ENCODE peak calls at places on chromosome 18, in six cellular contexts. Z, X, H, T, I and M are unnamed samples.

GRCh38 chr18:51195086-51195601 is 2.3 kb downstream of the MEX3C start:
- DNase-seq in X (no peak), I (no peak), Z (no peak), T (no peak), H (no peak), M (no peak)

GRCh38 chr18:79460445-79461300 is 64.9 kb downstream of the NFATC1 start:
- DNase-seq in H (no peak), X (no peak), I (peak), Z (no peak), T (no peak), M (no peak)

GRCh38 chr18:6781846-6782245 is 52.3 kb downstream of the ARHGAP28 start:
- DNase-seq in I (no peak), X (no peak), T (peak), H (no peak), Z (no peak), M (no peak)

GRCh38 chr18:32355896-32356295 is 114.8 kb downstream of the GAREM1 start:
- DNase-seq in Z (no peak), X (no peak), T (peak), H (no peak), I (no peak), M (no peak)

GRCh38 chr18:22257022-22257543 is 87.7 kb downstream of the GATA6 start:
- DNase-seq in X (no peak), T (no peak), I (no peak), H (no peak), Z (no peak), M (no peak)

GRCh38 chr18:76578571-76579300 is 83.7 kb upstream of the ZNF516 start:
- DNase-seq in X (no peak), Z (peak), I (no peak), T (no peak), H (no peak), M (no peak)

GRCh38 chr18:39448942-39449341 is 1883.3 kb upstream of the CELF4 start:
- DNase-seq in X (no peak), I (no peak), H (no peak), Z (no peak), T (peak), M (no peak)

GRCh38 chr18:4251873-4252272 is 203.2 kb downstream of the DLGAP1 start:
- DNase-seq in X (no peak), H (no peak), T (no peak), I (no peak), Z (no peak), M (no peak)

GRCh38 chr18:50057009-50057408 is 137.9 kb downstream of the MYO5B start:
- DNase-seq in T (no peak), I (no peak), Z (no peak), H (no peak), X (no peak), M (no peak)

GRCh38 chr18:3305354-3305762 is 43.4 kb downstream of the MYL12B start:
- DNase-seq in Z (no peak), X (no peak), T (peak), I (no peak), H (no peak), M (no peak)

GRCh38 chr18:41906528-41907256 is 48.3 kb upstream of the PIK3C3 start:
- DNase-seq in I (no peak), T (peak), H (no peak), Z (no peak), X (no peak), M (no peak)

GRCh38 chr18:9825571-9826073 is 60.2 kb upstream of the TXNDC2 start:
- DNase-seq in Z (peak), H (no peak), I (no peak), X (peak), T (peak), M (no peak)

GRCh38 chr18:61334491-61334850 is 1.2 kb downstream of the CDH20 start:
- DNase-seq in I (no peak), X (no peak), T (no peak), H (no peak), Z (no peak), M (no peak)

GRCh38 chr18:78765142-78765541 is 214.5 kb upstream of the SALL3 start:
- DNase-seq in T (no peak), I (no peak), H (peak), X (no peak), Z (no peak), M (no peak)

GRCh38 chr18:28729321-28729720 is 552.4 kb upstream of the CDH2 start:
- DNase-seq in I (no peak), H (no peak), Z (no peak), X (no peak), T (peak), M (no peak)
- TF ChIP-seq CTCF in I (no peak), H (no peak), Z (no peak), X (no peak), T (no peak), M (no peak)

DNA sequence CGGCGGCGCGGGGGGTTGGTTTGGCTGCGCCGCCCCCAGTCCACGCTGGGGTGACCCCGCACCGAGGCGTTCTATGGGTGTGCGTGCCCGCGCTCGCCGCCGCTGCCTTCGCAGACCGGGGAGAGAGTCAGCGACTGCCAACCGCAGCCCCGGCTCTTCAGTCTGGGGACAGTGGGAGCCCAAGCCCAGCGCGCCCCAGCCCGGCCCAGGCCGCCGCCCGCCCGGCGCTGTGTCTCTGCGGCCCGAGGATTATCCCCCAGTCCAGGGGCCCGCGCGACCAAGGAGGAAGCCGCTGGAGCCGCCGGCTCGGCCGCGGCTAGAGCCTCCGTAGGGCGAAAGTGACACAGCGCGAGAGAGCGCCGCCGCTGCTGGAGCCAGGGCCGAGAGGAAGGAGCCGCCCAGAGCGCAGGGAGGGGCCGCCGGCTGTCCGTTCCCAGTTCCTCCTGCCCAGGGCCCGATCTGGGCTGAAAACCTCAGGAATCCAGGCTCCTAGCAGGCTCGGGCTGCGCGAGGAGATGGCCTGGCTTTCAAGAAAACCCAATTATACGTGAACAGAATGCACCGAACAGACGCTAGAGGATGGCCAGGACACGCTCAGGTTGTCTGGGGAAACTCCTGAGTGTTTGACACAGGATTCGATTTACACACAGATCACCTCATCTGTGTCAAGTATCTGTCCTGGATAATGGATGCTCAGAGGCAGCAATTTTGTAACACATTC is 2.4 kb downstream of the CTIF start:
- DNase-seq in I (peak), T (peak), Z (peak), X (peak), H (peak), M (peak)
- TF ChIP-seq CTCF in I (no peak), T (no peak), Z (no peak), X (no peak), H (no peak), M (no peak)

GRCh38 chr18:58896268-58896667 is 31.6 kb downstream of the ZNF532 start:
- DNase-seq in H (no peak), X (no peak), I (no peak), T (no peak), Z (no peak), M (no peak)

GRCh38 chr18:58897994-58898393 is 33.3 kb downstream of the ZNF532 start:
- DNase-seq in X (no peak), T (no peak), I (no peak), H (no peak), Z (no peak), M (no peak)

GRCh38 chr18:58898427-58898826 is 33.8 kb downstream of the ZNF532 start:
- DNase-seq in X (no peak), T (no peak), H (no peak), Z (no peak), I (no peak), M (no peak)

GRCh38 chr18:58895385-58895784 is 30.7 kb downstream of the ZNF532 start:
- DNase-seq in H (no peak), I (no peak), T (no peak), X (no peak), Z (peak), M (no peak)

DNA sequence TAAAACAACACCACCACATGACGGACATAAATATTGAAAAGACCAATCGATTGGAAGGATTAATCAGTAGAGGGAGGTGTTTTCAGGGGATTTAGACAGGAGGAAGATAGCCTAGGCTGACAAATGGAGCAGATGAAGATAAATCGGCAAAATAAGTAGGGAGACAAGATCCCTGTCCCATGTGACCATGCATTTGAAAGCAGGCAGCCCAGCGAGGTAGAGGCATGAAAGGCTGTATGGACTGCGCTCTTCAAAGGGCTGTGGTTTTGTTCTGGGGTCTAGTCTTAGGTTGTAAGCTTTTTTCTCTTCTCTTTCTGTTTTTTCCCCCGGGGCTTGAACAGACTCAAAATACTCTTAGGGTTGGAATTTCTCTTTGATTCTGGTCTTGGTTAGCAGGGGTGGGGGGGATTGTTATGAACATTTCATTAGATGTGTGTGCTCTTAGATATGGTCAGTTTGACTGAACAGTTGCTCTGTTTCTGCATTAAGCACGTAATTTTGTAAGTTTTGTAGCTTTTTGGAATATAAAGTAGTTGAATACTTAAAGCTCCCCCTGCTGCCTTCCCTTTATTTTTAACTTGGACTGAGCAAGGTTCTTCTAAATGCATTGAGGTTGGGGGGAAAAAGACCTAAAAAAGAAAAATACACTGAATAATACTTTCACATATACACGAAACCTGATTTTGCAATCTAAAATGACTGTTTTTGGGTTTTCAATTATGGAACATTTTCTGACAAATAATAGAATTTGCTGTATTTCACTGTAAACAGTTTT is 32.2 kb downstream of the ZNF532 start:
- DNase-seq in T (no peak), Z (no peak), I (no peak), X (no peak), H (no peak), M (no peak)
- TF ChIP-seq CTCF in T (no peak), Z (peak), I (no peak), X (no peak), H (no peak), M (no peak)

DNA sequence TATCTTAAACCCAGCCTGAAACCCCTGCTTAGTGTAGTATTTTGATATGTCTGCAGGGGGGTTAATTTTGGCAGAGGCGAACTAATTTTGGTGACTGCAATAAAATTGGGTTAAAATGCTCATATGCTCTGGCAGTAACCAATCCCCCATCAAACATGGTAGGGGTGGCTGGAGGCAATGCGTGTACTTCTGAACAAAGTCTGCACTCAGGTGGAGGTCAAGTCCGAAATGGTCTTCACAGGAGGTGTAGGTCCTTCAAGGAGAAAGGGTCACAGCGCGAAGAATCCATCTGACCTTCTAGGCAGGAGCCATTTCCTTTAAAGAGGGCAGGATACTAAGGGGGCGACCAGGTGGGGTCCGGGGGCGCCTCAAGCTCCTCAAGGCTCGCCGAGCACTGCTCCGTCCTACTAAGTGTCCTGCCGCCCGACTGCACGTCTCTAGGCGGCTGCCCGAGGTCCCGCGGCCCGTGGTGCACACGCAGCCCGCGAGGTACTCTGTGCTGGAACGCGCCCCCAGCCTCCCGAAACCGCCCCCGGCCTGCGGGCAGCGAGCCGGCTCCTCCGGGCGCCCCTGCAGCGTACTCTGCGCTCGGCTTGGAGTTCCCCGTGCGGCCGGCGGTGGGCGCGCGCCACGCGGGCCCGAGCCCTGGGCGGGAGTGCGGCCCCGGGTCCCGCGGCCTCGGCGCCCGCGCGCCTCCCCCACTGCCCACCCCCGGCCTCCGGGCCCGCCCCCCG is 1.7 kb upstream of the LDLRAD4 start:
- DNase-seq in X (peak), H (no peak), T (no peak), Z (peak), I (peak), M (no peak)
- TF ChIP-seq CTCF in X (no peak), H (peak), T (peak), Z (peak), I (no peak), M (no peak)

GRCh38 chr18:33744032-33744697 is 166.1 kb downstream of the ASXL3 start:
- DNase-seq in Z (peak), X (peak), I (no peak), T (no peak), H (no peak), M (no peak)
- TF ChIP-seq CTCF in Z (peak), X (no peak), I (no peak), T (peak), H (no peak), M (no peak)

DNA sequence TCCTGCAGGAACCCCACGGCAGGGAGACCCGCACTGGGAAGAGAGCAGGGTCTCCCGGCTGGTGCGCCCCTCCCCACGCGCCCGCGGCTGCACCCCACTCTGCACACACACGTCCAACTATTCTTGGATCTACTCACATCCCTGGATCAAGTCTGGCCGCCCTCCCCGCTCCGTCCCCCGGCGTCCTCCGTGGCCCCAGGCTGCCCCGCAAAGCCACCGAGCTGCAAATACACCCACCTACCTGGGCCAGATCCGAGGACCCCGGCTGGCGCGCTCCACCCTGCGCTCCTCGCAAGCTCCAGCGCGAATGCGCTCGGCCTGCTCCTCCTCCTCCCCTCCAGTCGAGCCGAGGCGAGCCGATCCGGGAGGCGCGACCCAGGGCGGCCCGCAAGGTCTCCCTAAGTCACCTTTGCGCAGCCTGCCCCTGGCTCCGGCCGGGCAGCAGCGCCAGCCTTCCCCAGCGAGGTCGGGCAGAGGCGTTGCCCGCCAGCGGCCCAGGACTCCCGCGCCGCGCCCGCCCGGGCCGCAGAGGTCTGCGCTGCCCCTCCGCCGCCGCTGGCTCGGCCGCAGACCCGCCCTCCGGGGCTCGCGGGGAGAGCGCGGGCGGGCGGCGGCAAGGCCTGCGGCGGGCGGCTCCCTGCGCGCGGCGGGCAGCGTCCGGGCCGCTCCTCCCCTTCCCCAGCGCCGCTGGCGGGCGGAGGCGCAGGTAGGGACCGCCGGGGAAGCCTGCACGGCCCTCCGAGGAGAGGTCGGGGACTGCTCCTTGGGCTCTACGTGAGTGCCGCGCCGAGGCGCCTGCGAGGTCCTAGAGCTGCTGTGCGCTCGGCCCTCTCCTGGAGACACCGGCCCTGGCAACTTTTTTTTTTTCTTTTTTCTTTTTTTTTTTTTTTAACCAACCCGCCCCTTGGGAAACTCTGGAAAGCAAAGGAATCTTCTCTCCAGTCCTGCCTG is 126.0 kb downstream of the OSBPL1A start:
- DNase-seq in T (peak), X (peak), Z (peak), I (peak), H (peak), M (no peak)
- TF ChIP-seq CTCF in T (peak), X (no peak), Z (peak), I (no peak), H (peak), M (no peak)

DNA sequence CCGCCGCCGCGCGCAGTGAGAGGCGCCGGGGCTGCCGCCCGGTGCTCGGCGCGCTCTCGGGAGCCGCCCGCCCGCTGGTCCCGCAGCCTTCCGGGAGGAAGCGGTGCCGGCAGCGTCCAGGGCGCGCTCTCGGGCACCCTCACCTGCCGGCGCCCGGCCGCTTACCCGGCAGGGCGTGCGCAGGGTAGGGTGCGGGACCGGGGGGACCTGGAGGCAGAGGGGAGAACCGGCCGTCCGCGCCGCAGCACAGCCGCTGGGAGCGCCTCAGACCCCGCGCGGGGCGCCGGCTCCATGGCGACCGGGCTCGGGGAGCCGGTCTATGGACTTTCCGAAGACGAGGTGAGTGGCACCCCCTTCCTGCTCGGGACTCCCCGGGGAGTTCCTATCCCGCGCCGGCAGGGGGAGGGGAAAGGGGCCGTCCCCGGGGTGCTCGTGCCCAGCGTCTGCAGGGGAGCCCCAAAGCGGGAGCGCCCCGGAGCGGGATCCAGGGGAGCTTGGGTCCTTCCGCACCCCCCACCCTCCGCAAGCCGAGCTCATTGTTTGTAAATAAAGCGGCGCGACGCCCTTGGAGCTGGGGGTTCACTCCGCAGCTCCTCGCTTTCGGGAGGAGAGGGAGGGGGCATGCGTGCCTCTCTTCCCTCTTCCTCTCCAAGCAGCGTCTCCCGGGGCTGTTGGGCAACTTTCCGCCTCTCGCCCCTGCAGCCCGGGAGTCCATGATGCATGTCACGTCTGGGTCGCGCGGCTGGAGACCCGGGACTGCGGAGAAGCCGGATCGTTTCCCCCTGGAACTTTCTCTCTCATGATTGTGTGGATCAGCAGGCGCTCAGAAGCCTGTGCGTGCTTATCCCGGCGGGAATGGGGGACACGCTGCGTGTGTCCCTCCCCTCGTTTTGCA is 591 bp downstream of the NEDD4L start:
- DNase-seq in X (peak), I (peak), Z (peak), T (peak), H (peak), M (peak)
- TF ChIP-seq CTCF in X (peak), I (no peak), Z (peak), T (no peak), H (peak), M (no peak)

DNA sequence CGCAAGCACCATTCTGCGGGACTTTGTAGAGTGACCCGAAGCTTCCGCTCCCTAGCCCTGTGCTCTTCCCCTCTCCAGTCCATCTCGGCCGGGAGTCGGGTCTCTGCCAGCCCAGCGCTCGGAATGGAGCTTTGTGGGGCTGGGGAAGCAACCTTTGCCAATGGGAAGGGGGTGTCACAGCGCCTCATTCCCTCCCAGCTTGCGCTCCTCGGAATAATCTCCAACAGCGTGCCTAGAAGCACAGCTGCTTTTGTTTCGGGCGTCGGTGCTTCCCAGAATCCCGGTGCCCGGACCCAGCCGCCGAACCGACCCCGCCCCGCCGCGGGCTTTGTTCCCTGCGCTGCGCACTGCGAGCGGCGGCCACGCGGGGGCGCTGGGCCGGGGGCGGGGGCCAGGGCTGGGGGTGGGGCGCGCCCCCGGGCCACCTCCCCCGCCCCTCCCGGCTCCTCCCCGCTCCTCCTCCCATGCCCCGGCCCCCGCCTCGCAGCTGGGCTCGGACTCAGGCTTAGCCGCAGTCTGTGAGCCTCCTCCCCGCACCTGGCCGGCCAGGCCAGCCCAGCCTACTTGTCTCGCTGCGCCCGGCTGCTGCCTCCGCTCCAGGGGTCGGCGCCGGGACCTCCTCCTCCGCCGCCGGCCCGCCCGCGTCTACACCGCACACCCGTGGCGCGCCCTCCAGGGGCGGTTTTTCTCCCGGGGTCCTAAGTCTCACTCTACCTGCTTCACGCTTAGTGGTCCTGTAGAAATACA is 77.7 kb upstream of the SMAD2 start:
- DNase-seq in H (no peak), I (peak), T (peak), Z (peak), X (peak), M (peak)
- TF ChIP-seq CTCF in H (peak), I (no peak), T (peak), Z (peak), X (peak), M (peak)

GRCh38 chr18:63963610-63964256 is 6.1 kb upstream of the SERPINB8 start:
- DNase-seq in Z (peak), T (peak), X (peak), I (no peak), H (no peak), M (no peak)
- TF ChIP-seq CTCF in Z (peak), T (peak), X (peak), I (no peak), H (peak), M (peak)